ENCODE peak calls at places on chromosomes 1 and 21, in five cellular contexts. A, Z, M, W and B are unnamed samples.
A peak's percentile ranks its signal among the peaks of the same experiment; 100 is the strongest.

GRCh38 chr1:11080931-11081330 is 18.7 kb downstream of the EXOSC10 start:
- DNase-seq in A (no peak), Z (no peak), M (no peak), W (no peak), B (no peak)

GRCh38 chr1:64505944-64506658 is 36.2 kb downstream of the CACHD1 start:
- DNase-seq in M (peak; percentile 41), W (no peak), Z (peak; percentile 7), A (peak; percentile 8), B (peak; percentile 29)

GRCh38 chr1:32358435-32358834 is 3.9 kb downstream of the FAM229A start:
- DNase-seq in M (no peak), A (no peak), W (no peak), Z (no peak), B (no peak)

GRCh38 chr1:75791022-75791421 is 5.0 kb downstream of the RABGGTB start:
- DNase-seq in Z (no peak), A (no peak), M (no peak), W (no peak), B (no peak)

GRCh38 chr1:188433428-188433827 is 1604.7 kb downstream of the PLA2G4A start:
- DNase-seq in M (no peak), Z (no peak), A (no peak), W (no peak), B (no peak)

GRCh38 chr21:42460391-42461184 is 35.4 kb downstream of the RSPH1 start:
- DNase-seq in A (peak; percentile 57), M (no peak), Z (no peak), W (no peak), B (peak; percentile 78)

GRCh38 chr1:230313453-230314141 is 112.5 kb downstream of the PGBD5 start:
- DNase-seq in Z (no peak), W (no peak), A (no peak), M (no peak), B (no peak)

GRCh38 chr1:76231320-76231719 is 156.8 kb downstream of the ST6GALNAC3 start:
- DNase-seq in A (no peak), M (no peak), Z (no peak), W (no peak), B (no peak)

GRCh38 chr1:151340870-151341754 is 5.9 kb downstream of the RFX5 start:
- DNase-seq in A (no peak), W (peak; percentile 51), M (no peak), Z (peak; percentile 75), B (peak; percentile 81)

GRCh38 chr1:200337410-200337809 is 72.4 kb downstream of the ZNF281 start:
- DNase-seq in Z (no peak), W (no peak), A (no peak), M (no peak), B (peak; percentile 33)

GRCh38 chr1:53438427-53439336 is 20.5 kb upstream of the DMRTB1 start:
- DNase-seq in Z (no peak), A (no peak), M (no peak), W (no peak), B (no peak)